ENCODE peak calls at places on chromosomes 13 and 19, in ten cellular contexts. P is stimulated activated CD4-positive, alpha-beta T cell treated with anti-CD3 and anti-CD28 coated beads, Interleukin-4, amount 100 ng/mL, for 4 hours; Z is NCI-H2029; H is stimulated activated CD8-positive, alpha-beta memory T cell treated with anti-CD3 and anti-CD28 coated beads, Interleukin-12 subunit alpha, Interleukin-12 subunit beta, amount 100 ng/mL, for 4 hours; L is C1 segment of cervical spinal cord; M is heart left ventricle; X is effector CD4-positive, alpha-beta T cell; N is activated CD4-positive, alpha-beta T cell treated with anti-CD3 and anti-CD28 coated beads for 4 hours; D is left ventricle myocardium superior; S is neural progenitor cell. G is an unnamed sample.

GRCh38 chr13:21361706-21362105 is 97.4 kb downstream of the ZDHHC20 start:
- DNase-seq in P (no peak), Z (no peak), H (no peak), L (no peak), M (no peak), X (no peak), N (no peak), D (no peak), S (no peak), G (no peak)

GRCh38 chr13:100212904-100213538 is 124.1 kb downstream of the PCCA start:
- DNase-seq in P (no peak), Z (no peak), H (no peak), L (no peak), M (no peak), X (no peak), N (no peak), D (no peak), S (no peak), G (no peak)

GRCh38 chr19:42412223-42412622 is 15.0 kb downstream of the LIPE start:
- DNase-seq in P (no peak), Z (no peak), H (no peak), L (peak), M (no peak), X (no peak), N (no peak), D (no peak), S (peak), G (peak)

GRCh38 chr19:48991823-48992570 is 1.1 kb downstream of the GYS1 start:
- DNase-seq in P (no peak), Z (no peak), H (no peak), L (no peak), M (peak), X (no peak), N (no peak), D (peak), S (peak), G (peak)

GRCh38 chr13:68124437-68125086 is 894.4 kb upstream of the PCDH9 start:
- DNase-seq in P (no peak), Z (no peak), H (no peak), L (no peak), M (no peak), X (no peak), N (no peak), D (no peak), S (no peak), G (no peak)

GRCh38 chr13:38538412-38538811 is 148.5 kb upstream of the FREM2 start:
- DNase-seq in P (no peak), Z (peak), H (no peak), L (no peak), M (no peak), X (no peak), N (no peak), D (no peak), S (peak), G (no peak)

GRCh38 chr13:23541221-23541620 is 29.0 kb upstream of the TNFRSF19 start:
- DNase-seq in P (no peak), Z (peak), H (no peak), L (no peak), M (no peak), X (no peak), N (no peak), D (no peak), S (no peak), G (no peak)

GRCh38 chr13:46773556-46773955 is 23.4 kb downstream of the ESD start:
- DNase-seq in P (no peak), Z (no peak), H (no peak), L (no peak), M (no peak), X (no peak), N (no peak), D (no peak), S (no peak), G (no peak)

G was measured in ELF-1.